ENCODE peak calls at places on chromosome 22, in seven cellular contexts. One of them, this sample, is unnamed. For H3K36me3, the result is how much of the 10 kb centered on the place peaks cover.

GRCh38 chr22:46798366-46799057 is 36.1 kb downstream of the TBC1D22A start:
- DNase-seq in upper lobe of left lung: peak
- DNase-seq in K562: peak
- DNase-seq in transverse colon: peak
- DNase-seq in stomach: peak
- DNase-seq in tibial nerve: peak
- DNase-seq in sigmoid colon: peak
- DNase-seq in this sample: peak

GRCh38 chr22:44500623-44501022 is 2.6 kb upstream of the RTL6 start:
- DNase-seq in tibial nerve: no peak
- DNase-seq in transverse colon: no peak
- DNase-seq in sigmoid colon: no peak
- DNase-seq in upper lobe of left lung: no peak
- DNase-seq in stomach: no peak
- DNase-seq in K562: no peak
- DNase-seq in this sample: no peak

GRCh38 chr22:27686534-27686933 is 115.0 kb downstream of the MN1 start:
- DNase-seq in transverse colon: peak
- DNase-seq in sigmoid colon: peak
- DNase-seq in K562: no peak
- DNase-seq in upper lobe of left lung: no peak
- DNase-seq in stomach: peak
- DNase-seq in tibial nerve: no peak
- DNase-seq in this sample: no peak

GRCh38 chr22:46399625-46400024 is 64.1 kb downstream of the TRMU start:
- DNase-seq in tibial nerve: no peak
- DNase-seq in sigmoid colon: no peak
- DNase-seq in stomach: no peak
- DNase-seq in upper lobe of left lung: no peak
- DNase-seq in K562: no peak
- DNase-seq in transverse colon: no peak
- DNase-seq in this sample: no peak

GRCh38 chr22:44578516-44579230 is 80.6 kb upstream of the RTL6 start:
- DNase-seq in sigmoid colon: peak
- DNase-seq in upper lobe of left lung: no peak
- DNase-seq in transverse colon: no peak
- DNase-seq in K562: no peak
- DNase-seq in tibial nerve: no peak
- DNase-seq in stomach: no peak
- DNase-seq in this sample: no peak

GRCh38 chr22:41245917-41246499 is 5.3 kb upstream of the CHADL start:
- DNase-seq in tibial nerve: no peak
- DNase-seq in sigmoid colon: no peak
- DNase-seq in transverse colon: no peak
- DNase-seq in K562: peak
- DNase-seq in stomach: no peak
- DNase-seq in upper lobe of left lung: peak
- DNase-seq in this sample: no peak

GRCh38 chr22:24141586-24141985 is 39.7 kb upstream of the SUSD2 start:
- DNase-seq in K562: no peak
- DNase-seq in transverse colon: peak
- DNase-seq in stomach: no peak
- DNase-seq in sigmoid colon: no peak
- DNase-seq in upper lobe of left lung: no peak
- DNase-seq in tibial nerve: no peak
- DNase-seq in this sample: no peak

GRCh38 chr22:44664149-44664548 is 37.9 kb upstream of the PRR5 start:
- DNase-seq in upper lobe of left lung: no peak
- DNase-seq in transverse colon: peak
- DNase-seq in tibial nerve: no peak
- DNase-seq in K562: no peak
- DNase-seq in sigmoid colon: peak
- DNase-seq in stomach: peak
- DNase-seq in this sample: peak

GRCh38 chr22:35051034-35051535 is 14.9 kb upstream of the ISX start:
- DNase-seq in sigmoid colon: no peak
- DNase-seq in stomach: no peak
- DNase-seq in tibial nerve: no peak
- DNase-seq in K562: no peak
- DNase-seq in upper lobe of left lung: no peak
- DNase-seq in transverse colon: no peak
- DNase-seq in this sample: no peak

GRCh38 chr22:38830026-38830844 is 13.6 kb downstream of the NPTXR start:
- DNase-seq in K562: no peak
- DNase-seq in sigmoid colon: no peak
- DNase-seq in upper lobe of left lung: no peak
- DNase-seq in transverse colon: no peak
- DNase-seq in stomach: no peak
- DNase-seq in tibial nerve: no peak
- DNase-seq in this sample: no peak

GRCh38 chr22:45448431-45448830 is 34.9 kb downstream of the RIBC2 start:
- DNase-seq in tibial nerve: peak
- DNase-seq in upper lobe of left lung: peak
- DNase-seq in transverse colon: no peak
- DNase-seq in stomach: no peak
- DNase-seq in sigmoid colon: peak
- DNase-seq in K562: no peak
- DNase-seq in this sample: no peak

GRCh38 chr22:24695958-24696511 is 78.5 kb downstream of the PIWIL3 start:
- DNase-seq in transverse colon: no peak
- DNase-seq in stomach: peak
- DNase-seq in sigmoid colon: no peak
- DNase-seq in tibial nerve: no peak
- DNase-seq in upper lobe of left lung: peak
- DNase-seq in K562: peak
- DNase-seq in this sample: no peak

GRCh38 chr22:37483594-37484114 is 2.5 kb downstream of the MFNG start:
- DNase-seq in upper lobe of left lung: no peak
- DNase-seq in tibial nerve: no peak
- DNase-seq in sigmoid colon: no peak
- DNase-seq in K562: no peak
- DNase-seq in stomach: no peak
- DNase-seq in transverse colon: no peak
- DNase-seq in this sample: no peak

GRCh38 chr22:37137903-37138665 is 11.6 kb downstream of the IL2RB start:
- DNase-seq in sigmoid colon: no peak
- DNase-seq in transverse colon: no peak
- DNase-seq in upper lobe of left lung: no peak
- DNase-seq in stomach: no peak
- DNase-seq in tibial nerve: no peak
- DNase-seq in K562: no peak
- DNase-seq in this sample: no peak

GRCh38 chr22:48574776-48575566 is 1252.7 kb downstream of the BRD1 start:
- DNase-seq in sigmoid colon: no peak
- DNase-seq in transverse colon: peak
- DNase-seq in stomach: no peak
- DNase-seq in upper lobe of left lung: peak
- DNase-seq in tibial nerve: no peak
- DNase-seq in K562: no peak
- DNase-seq in this sample: peak

GRCh38 chr22:36823177-36823839 is 6.5 kb upstream of the PVALB start:
- DNase-seq in stomach: no peak
- DNase-seq in sigmoid colon: no peak
- DNase-seq in transverse colon: no peak
- DNase-seq in upper lobe of left lung: no peak
- DNase-seq in K562: no peak
- DNase-seq in tibial nerve: no peak
- DNase-seq in this sample: no peak

DNA sequence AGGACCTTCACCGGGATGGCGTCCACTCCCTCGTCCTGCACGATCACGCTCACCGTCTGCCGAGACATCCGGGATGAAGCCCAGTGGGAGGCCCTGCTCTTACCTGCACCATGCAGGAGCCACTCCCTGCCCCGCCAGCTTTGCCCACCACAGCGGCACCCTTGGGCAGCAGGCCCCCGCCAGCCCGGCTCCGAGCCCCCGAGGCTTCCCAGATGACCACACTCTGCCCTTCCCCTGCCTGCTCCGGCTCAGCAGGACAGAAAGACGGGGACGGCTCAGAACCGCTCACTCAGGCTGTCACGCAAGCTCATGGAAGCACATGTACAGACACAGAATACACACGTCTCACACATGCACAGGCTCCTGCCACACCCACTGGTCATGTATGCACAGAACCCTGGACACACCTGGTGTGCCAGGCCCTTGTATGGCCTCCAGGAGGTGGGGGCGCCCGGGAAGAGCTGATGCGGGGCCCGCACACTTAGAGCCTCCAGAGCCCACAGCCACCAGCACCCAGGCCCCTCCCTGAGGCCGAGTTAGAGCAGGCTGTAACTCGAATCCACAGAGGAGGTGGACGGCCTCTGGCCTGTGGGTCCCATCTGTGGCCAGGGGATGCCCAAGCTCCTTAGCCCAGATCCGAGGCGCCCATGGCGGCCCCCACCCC is 8.9 kb upstream of the MAPK11 start:
- DNase-seq in K562: no peak
- DNase-seq in transverse colon: no peak
- DNase-seq in upper lobe of left lung: no peak
- DNase-seq in stomach: no peak
- DNase-seq in sigmoid colon: no peak
- DNase-seq in tibial nerve: no peak
- DNase-seq in this sample: no peak
- H3K36me3 ChIP-seq in K562: half or more
- H3K36me3 ChIP-seq in transverse colon: under half
- H3K36me3 ChIP-seq in upper lobe of left lung: half or more
- H3K36me3 ChIP-seq in stomach: half or more
- H3K36me3 ChIP-seq in sigmoid colon: half or more
- H3K36me3 ChIP-seq in tibial nerve: half or more
- H3K36me3 ChIP-seq in this sample: under half

DNA sequence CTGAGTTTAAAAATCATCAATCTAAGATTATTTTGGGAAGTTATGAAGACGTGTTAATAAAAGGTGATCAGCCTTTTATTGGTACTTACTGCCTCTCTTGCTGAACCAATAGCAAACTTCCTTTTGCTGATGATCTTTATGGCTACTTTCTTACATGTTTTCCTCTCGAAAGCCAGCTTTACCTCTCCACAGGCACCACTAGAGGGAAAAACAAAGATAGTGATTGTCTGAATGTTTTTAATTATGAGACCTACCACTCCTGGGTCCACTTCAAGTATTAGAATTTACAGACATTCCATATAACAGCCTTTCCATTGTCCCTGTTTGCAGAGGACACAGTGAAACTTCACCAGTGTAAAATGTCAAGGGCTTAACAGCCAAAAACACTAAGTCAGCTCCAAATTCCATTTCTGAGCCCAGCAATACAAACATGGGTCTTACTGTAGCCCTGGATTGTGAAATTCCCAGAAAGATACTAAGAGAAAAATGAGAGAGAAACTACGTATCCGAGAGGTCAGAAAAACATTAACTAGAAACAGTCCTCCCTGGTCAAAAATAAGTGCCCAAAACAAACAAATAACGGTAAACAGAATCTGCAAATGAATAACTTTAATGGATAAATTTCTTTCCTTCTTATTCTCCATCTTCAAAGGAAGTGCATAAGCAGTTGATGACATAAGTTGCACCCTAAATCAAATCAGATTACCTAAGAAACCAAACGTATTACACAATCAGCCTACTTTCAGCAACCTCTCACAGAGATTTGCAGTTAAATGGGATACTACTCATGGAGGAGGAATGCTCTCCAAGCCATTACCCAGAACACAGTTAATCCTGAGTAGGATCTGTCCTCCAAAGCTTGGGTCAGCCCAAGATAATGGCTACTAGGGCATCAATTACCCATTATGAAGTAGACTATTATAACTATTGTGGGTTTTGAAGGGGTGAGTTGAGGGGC is 29.5 kb downstream of the CHEK2 start:
- DNase-seq in stomach: no peak
- DNase-seq in transverse colon: no peak
- DNase-seq in tibial nerve: peak
- DNase-seq in sigmoid colon: no peak
- DNase-seq in K562: peak
- DNase-seq in upper lobe of left lung: no peak
- DNase-seq in this sample: no peak
- TF ChIP-seq EP300 in stomach: no peak
- TF ChIP-seq EP300 in transverse colon: no peak
- TF ChIP-seq EP300 in tibial nerve: no peak
- TF ChIP-seq EP300 in sigmoid colon: no peak
- TF ChIP-seq EP300 in K562: no peak
- TF ChIP-seq EP300 in upper lobe of left lung: no peak
- TF ChIP-seq EP300 in this sample: peak

GRCh38 chr22:31445642-31446041 is 44.0 kb downstream of the EIF4ENIF1 start:
- DNase-seq in tibial nerve: no peak
- DNase-seq in sigmoid colon: no peak
- DNase-seq in upper lobe of left lung: no peak
- DNase-seq in stomach: no peak
- DNase-seq in K562: no peak
- DNase-seq in transverse colon: no peak
- DNase-seq in this sample: no peak
- H3K36me3 ChIP-seq in tibial nerve: half or more
- H3K36me3 ChIP-seq in sigmoid colon: half or more
- H3K36me3 ChIP-seq in upper lobe of left lung: half or more
- H3K36me3 ChIP-seq in stomach: half or more
- H3K36me3 ChIP-seq in K562: half or more
- H3K36me3 ChIP-seq in transverse colon: under half
- H3K36me3 ChIP-seq in this sample: under half

GRCh38 chr22:21972293-21972779 is 10.3 kb downstream of the TOP3B start:
- DNase-seq in upper lobe of left lung: peak
- DNase-seq in K562: peak
- DNase-seq in tibial nerve: no peak
- DNase-seq in sigmoid colon: no peak
- DNase-seq in stomach: no peak
- DNase-seq in transverse colon: peak
- DNase-seq in this sample: peak

GRCh38 chr22:21971858-21972275 is 10.7 kb downstream of the TOP3B start:
- DNase-seq in sigmoid colon: no peak
- DNase-seq in upper lobe of left lung: no peak
- DNase-seq in tibial nerve: no peak
- DNase-seq in stomach: no peak
- DNase-seq in transverse colon: no peak
- DNase-seq in K562: no peak
- DNase-seq in this sample: no peak

GRCh38 chr22:21970800-21971617 is 11.6 kb downstream of the TOP3B start:
- DNase-seq in tibial nerve: no peak
- DNase-seq in transverse colon: no peak
- DNase-seq in stomach: no peak
- DNase-seq in sigmoid colon: no peak
- DNase-seq in upper lobe of left lung: peak
- DNase-seq in K562: no peak
- DNase-seq in this sample: no peak

GRCh38 chr22:21974058-21974649 is 8.4 kb downstream of the TOP3B start:
- DNase-seq in upper lobe of left lung: peak
- DNase-seq in tibial nerve: no peak
- DNase-seq in sigmoid colon: no peak
- DNase-seq in stomach: no peak
- DNase-seq in transverse colon: no peak
- DNase-seq in K562: no peak
- DNase-seq in this sample: no peak

GRCh38 chr22:21972806-21973205 is 9.8 kb downstream of the TOP3B start:
- DNase-seq in transverse colon: no peak
- DNase-seq in sigmoid colon: no peak
- DNase-seq in K562: no peak
- DNase-seq in upper lobe of left lung: peak
- DNase-seq in tibial nerve: no peak
- DNase-seq in stomach: no peak
- DNase-seq in this sample: no peak
- TF ChIP-seq EP300 in transverse colon: no peak
- TF ChIP-seq EP300 in sigmoid colon: no peak
- TF ChIP-seq EP300 in K562: no peak
- TF ChIP-seq EP300 in upper lobe of left lung: no peak
- TF ChIP-seq EP300 in tibial nerve: no peak
- TF ChIP-seq EP300 in stomach: no peak
- TF ChIP-seq EP300 in this sample: no peak

GRCh38 chr22:19448739-19449421 is 1.4 kb upstream of the C22orf39 start:
- DNase-seq in stomach: no peak
- DNase-seq in tibial nerve: no peak
- DNase-seq in upper lobe of left lung: no peak
- DNase-seq in K562: peak
- DNase-seq in sigmoid colon: no peak
- DNase-seq in transverse colon: no peak
- DNase-seq in this sample: no peak
- H3K36me3 ChIP-seq in stomach: under half
- H3K36me3 ChIP-seq in tibial nerve: under half
- H3K36me3 ChIP-seq in upper lobe of left lung: under half
- H3K36me3 ChIP-seq in K562: half or more
- H3K36me3 ChIP-seq in sigmoid colon: under half
- H3K36me3 ChIP-seq in transverse colon: under half
- H3K36me3 ChIP-seq in this sample: half or more